ENCODE peak calls at places on chromosomes 11 and 22, in nine cellular contexts. B, R, D, W, X, S, H, T and G are unnamed samples.

GRCh38 chr11:113587318-113587739 is 112.1 kb upstream of the DRD2 start:
- DNase-seq in B (no peak), R (no peak), D (no peak), W (no peak), X (no peak), S (no peak), H (no peak), T (no peak), G (no peak)

GRCh38 chr11:131370901-131371790 is 731 bp downstream of the NTM start:
- DNase-seq in B (no peak), R (no peak), D (peak; percentile 3), W (no peak), X (no peak), S (no peak), H (no peak), T (no peak), G (no peak)

GRCh38 chr11:30454108-30454507 is 131.2 kb downstream of the ARL14EP start:
- DNase-seq in B (no peak), R (no peak), D (no peak), W (peak; percentile 23), X (no peak), S (no peak), H (no peak), T (no peak), G (no peak)

GRCh38 chr22:35231585-35232084 is 25.7 kb upstream of the HMGXB4 start:
- DNase-seq in B (peak; percentile 33), R (peak; percentile 48), D (peak; percentile 75), W (peak; percentile 77), X (peak; percentile 20), S (peak; percentile 84), H (peak; percentile 44), T (peak; percentile 38), G (no peak)

GRCh38 chr11:11472096-11472495 is 119.0 kb upstream of the CSNK2A3 start:
- DNase-seq in B (no peak), R (no peak), D (no peak), W (no peak), X (no peak), S (no peak), H (no peak), T (no peak), G (no peak)

GRCh38 chr11:119077839-119078238 is 6.8 kb upstream of the HMBS start:
- DNase-seq in B (no peak), R (no peak), D (peak; percentile 90), W (no peak), X (no peak), S (no peak), H (no peak), T (no peak), G (no peak)

GRCh38 chr11:62555464-62556092 is 9.0 kb upstream of the AHNAK start:
- DNase-seq in B (peak; percentile 39), R (peak; percentile 69), D (no peak), W (peak; percentile 48), X (no peak), S (no peak), H (no peak), T (no peak), G (no peak)

GRCh38 chr22:42937164-42937854 is 77.6 kb downstream of the PACSIN2 start:
- DNase-seq in B (no peak), R (no peak), D (peak; percentile 77), W (no peak), X (peak; percentile 69), S (no peak), H (peak; percentile 40), T (no peak), G (no peak)

GRCh38 chr22:38802671-38803121 is 8.8 kb upstream of the DNAL4 start:
- DNase-seq in B (no peak), R (no peak), D (peak; percentile 42), W (peak; percentile 24), X (peak; percentile 76), S (no peak), H (peak; percentile 58), T (peak; percentile 86), G (no peak)

GRCh38 chr11:84419576-84419975 is 1133.4 kb upstream of the CCDC90B start:
- DNase-seq in B (no peak), R (no peak), D (no peak), W (no peak), X (no peak), S (no peak), H (no peak), T (no peak), G (no peak)

GRCh38 chr11:114137838-114138237 is 78.3 kb downstream of the ZBTB16 start:
- DNase-seq in B (peak; percentile 57), R (no peak), D (no peak), W (no peak), X (no peak), S (no peak), H (no peak), T (no peak), G (no peak)

GRCh38 chr11:57871231-57871630 is 109.6 kb downstream of the CTNND1 start:
- DNase-seq in B (no peak), R (no peak), D (no peak), W (no peak), X (no peak), S (no peak), H (no peak), T (no peak), G (no peak)

GRCh38 chr11:75562048-75562835 is at the start of gene SERPINH1:
- DNase-seq in B (peak; percentile 89), R (peak; percentile 52), D (peak; percentile 90), W (peak; percentile 79), X (peak; percentile 88), S (no peak), H (peak; percentile 88), T (no peak), G (no peak)

GRCh38 chr22:17366830-17367229 is 2.4 kb upstream of the CECR2 start:
- DNase-seq in B (peak; percentile 61), R (no peak), D (no peak), W (no peak), X (no peak), S (no peak), H (peak; percentile 51), T (no peak), G (no peak)

GRCh38 chr11:85795712-85796487 is 15.0 kb downstream of the SYTL2 start:
- DNase-seq in B (no peak), R (no peak), D (no peak), W (no peak), X (no peak), S (no peak), H (no peak), T (no peak), G (no peak)

GRCh38 chr11:99795999-99796398 is 775.2 kb downstream of the CNTN5 start:
- DNase-seq in B (no peak), R (no peak), D (no peak), W (no peak), X (no peak), S (no peak), H (no peak), T (no peak), G (no peak)

GRCh38 chr22:47768027-47768426 is 1005.6 kb downstream of the TBC1D22A start:
- DNase-seq in B (no peak), R (no peak), D (no peak), W (no peak), X (no peak), S (no peak), H (no peak), T (no peak), G (no peak)
- H3K27me3 ChIP-seq in B (peaks cover 55% of the 10 kb centered on the region), R (no peaks in the 10 kb centered on the region), D (no peaks in the 10 kb centered on the region), W (no peaks in the 10 kb centered on the region), X (no peaks in the 10 kb centered on the region), S (no peaks in the 10 kb centered on the region), H (no peaks in the 10 kb centered on the region), T (no peaks in the 10 kb centered on the region), G (no peaks in the 10 kb centered on the region)

GRCh38 chr11:9664276-9665171 is 647 bp downstream of the SWAP70 start:
- DNase-seq in B (peak; percentile 32), R (no peak), D (peak; percentile 36), W (peak; percentile 19), X (peak; percentile 31), S (no peak), H (peak; percentile 58), T (no peak), G (no peak)

GRCh38 chr11:9660886-9661285 is 3.0 kb upstream of the SWAP70 start:
- DNase-seq in B (no peak), R (no peak), D (no peak), W (no peak), X (no peak), S (no peak), H (no peak), T (no peak), G (no peak)

GRCh38 chr11:9663699-9664275 is at the start of gene SWAP70:
- DNase-seq in B (peak; percentile 91), R (peak; percentile 67), D (peak; percentile 82), W (peak; percentile 88), X (peak; percentile 92), S (peak; percentile 70), H (peak; percentile 90), T (peak; percentile 35), G (peak; percentile 67)

GRCh38 chr11:9665749-9666148 is 1.9 kb downstream of the SWAP70 start:
- DNase-seq in B (no peak), R (no peak), D (no peak), W (no peak), X (no peak), S (no peak), H (no peak), T (no peak), G (no peak)

DNA sequence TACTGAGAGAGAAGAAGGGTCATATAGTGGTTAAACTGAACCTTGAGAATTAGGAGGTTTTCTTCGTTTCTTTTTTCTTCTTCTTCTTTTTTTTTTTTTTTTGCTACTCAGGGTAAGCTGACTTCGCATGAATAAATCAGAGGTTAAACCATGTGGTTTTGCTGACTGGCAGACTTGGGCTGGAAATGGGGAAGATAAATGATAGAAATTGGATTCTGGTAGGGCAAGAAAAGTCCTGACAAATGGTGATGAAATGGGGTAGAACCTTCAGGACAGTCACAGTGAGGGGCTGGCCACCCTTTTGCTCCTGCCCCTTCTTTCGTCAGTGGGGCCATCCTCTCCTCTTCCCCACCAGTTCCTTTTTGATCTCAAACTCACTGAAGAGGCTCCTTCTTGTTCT is 1.6 kb upstream of the SWAP70 start:
- DNase-seq in B (no peak), R (no peak), D (no peak), W (no peak), X (no peak), S (no peak), H (no peak), T (no peak), G (no peak)
- H3K4me3 ChIP-seq in B (no peak overlapping the region), R (no peak overlapping the region), D (no peak overlapping the region), W (no peak overlapping the region), X (no peak overlapping the region), S (no peak overlapping the region), H (no peak overlapping the region), T (no peak overlapping the region), G (no peak overlapping the region)

GRCh38 chr22:26769663-26770062 is 112.3 kb downstream of the MIAT start:
- DNase-seq in B (no peak), R (no peak), D (no peak), W (no peak), X (no peak), S (no peak), H (no peak), T (no peak), G (no peak)
- H3K27me3 ChIP-seq in B (no peaks in the 10 kb centered on the region), R (no peaks in the 10 kb centered on the region), D (no peaks in the 10 kb centered on the region), W (no peaks in the 10 kb centered on the region), X (no peaks in the 10 kb centered on the region), S (no peaks in the 10 kb centered on the region), H (no peaks in the 10 kb centered on the region), T (no peaks in the 10 kb centered on the region), G (no peaks in the 10 kb centered on the region)

GRCh38 chr11:73528420-73528819 is 69.5 kb downstream of the FAM168A start:
- DNase-seq in B (no peak), R (no peak), D (peak; percentile 74), W (no peak), X (no peak), S (no peak), H (no peak), T (no peak), G (no peak)
- H3K4me3 ChIP-seq in B (peak overlapping the region; percentile 54), R (no peak overlapping the region), D (peak overlapping the region; percentile 22), W (peak overlapping the region; percentile 16), X (peak overlapping the region; percentile 59), S (no peak overlapping the region), H (peak overlapping the region; percentile 41), T (no peak overlapping the region), G (peak overlapping the region; percentile 4)

GRCh38 chr11:120139316-120140069 is 1.6 kb upstream of the TRIM29 start:
- DNase-seq in B (no peak), R (no peak), D (no peak), W (peak; percentile 3), X (no peak), S (no peak), H (no peak), T (no peak), G (no peak)
- H3K27me3 ChIP-seq in B (peaks cover 76% of the 10 kb centered on the region), R (no peaks in the 10 kb centered on the region), D (no peaks in the 10 kb centered on the region), W (no peaks in the 10 kb centered on the region), X (no peaks in the 10 kb centered on the region), S (no peaks in the 10 kb centered on the region), H (peaks cover 7% of the 10 kb centered on the region), T (peaks cover 29% of the 10 kb centered on the region), G (no peaks in the 10 kb centered on the region)